ENCODE peak calls at places on chromosomes 3 and 15, in eight cellular contexts. I is lower lobe of right lung, P is brain microvascular endothelial cell, U is neural progenitor cell, J is A549, E is fibroblast of pulmonary artery, N is mammary epithelial cell, Q is DND-41. Z is an unnamed sample.

GRCh38 chr15:97960364-97961066 is at the start of gene ARRDC4:
- DNase-seq in I (peak; percentile 100), P (peak; percentile 100), U (peak; percentile 99), J (peak; percentile 99), E (peak; percentile 100), N (peak; percentile 100), Q (peak; percentile 99), Z (peak; percentile 98)

GRCh38 chr3:46049093-46049492 is 21.8 kb upstream of the XCR1 start:
- DNase-seq in I (no peak), P (no peak), U (no peak), J (no peak), E (no peak), N (no peak), Q (no peak), Z (no peak)

GRCh38 chr3:112084980-112085697 is 1.1 kb upstream of the C3orf52 start:
- DNase-seq in I (no peak), P (no peak), U (no peak), J (peak; percentile 55), E (no peak), N (peak; percentile 49), Q (no peak), Z (no peak)

GRCh38 chr3:11199902-11200678 is 45.8 kb downstream of the HRH1 start:
- DNase-seq in I (no peak), P (no peak), U (no peak), J (no peak), E (no peak), N (peak; percentile 55), Q (no peak), Z (no peak)

GRCh38 chr15:69996842-69997478 is 100.8 kb downstream of the TLE3 start:
- DNase-seq in I (no peak), P (no peak), U (no peak), J (no peak), E (no peak), N (no peak), Q (no peak), Z (no peak)

GRCh38 chr3:10702961-10703740 is 112.9 kb upstream of the SLC6A11 start:
- DNase-seq in I (no peak), P (no peak), U (peak; percentile 88), J (no peak), E (no peak), N (no peak), Q (peak; percentile 10), Z (peak; percentile 28)

GRCh38 chr3:116849261-116849688 is 139.7 kb downstream of the TUSC7 start:
- DNase-seq in I (no peak), P (no peak), U (no peak), J (no peak), E (no peak), N (no peak), Q (no peak), Z (no peak)

GRCh38 chr3:195447205-195447604 is 4.4 kb upstream of the ACAP2 start:
- DNase-seq in I (no peak), P (no peak), U (no peak), J (no peak), E (no peak), N (no peak), Q (no peak), Z (no peak)

DNA sequence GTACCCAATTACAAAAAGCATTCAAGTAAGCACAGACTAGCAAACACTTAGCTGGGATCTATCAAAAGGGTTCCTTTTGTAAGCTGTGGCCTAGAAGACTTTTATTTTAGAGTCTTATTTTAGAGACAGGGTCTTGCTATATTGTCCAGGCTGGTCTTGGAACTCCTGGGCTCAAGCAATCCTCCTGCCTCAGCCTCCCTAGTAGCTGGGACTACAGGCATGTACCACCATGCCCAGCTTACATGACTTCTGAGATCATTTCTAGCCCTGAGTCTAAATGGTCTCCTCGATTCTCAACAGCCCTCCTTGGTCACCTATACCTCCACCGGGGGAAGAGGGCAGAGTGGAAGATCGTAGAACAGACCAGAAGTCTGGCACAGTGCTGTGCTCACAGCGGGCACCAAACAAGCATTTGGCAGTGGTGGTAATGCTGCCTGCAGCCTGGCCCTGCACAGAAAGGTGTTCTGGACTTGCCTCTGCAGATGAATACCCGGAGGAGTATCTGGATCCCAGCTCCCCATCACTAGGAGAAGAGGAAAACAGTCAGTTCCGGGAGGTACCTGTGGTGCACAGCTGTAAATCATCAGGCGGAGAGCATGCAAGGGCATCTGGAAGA is 2.4 kb downstream of the FAM219B start:
- DNase-seq in I (no peak), P (no peak), U (no peak), J (no peak), E (no peak), N (no peak), Q (no peak), Z (no peak)
- H3K4me3 ChIP-seq in I (no peak overlapping the region), P (no peak overlapping the region), U (no peak overlapping the region), J (no peak overlapping the region), E (no peak overlapping the region), N (no peak overlapping the region), Q (no peak overlapping the region), Z (no peak overlapping the region)

GRCh38 chr3:16173696-16174355 is 654 bp upstream of the GALNT15 start:
- DNase-seq in I (no peak), P (no peak), U (no peak), J (no peak), E (no peak), N (no peak), Q (no peak), Z (no peak)
- H3K4me3 ChIP-seq in I (peak overlapping the region; percentile 42), P (no peak overlapping the region), U (no peak overlapping the region), J (no peak overlapping the region), E (no peak overlapping the region), N (no peak overlapping the region), Q (no peak overlapping the region), Z (no peak overlapping the region)

GRCh38 chr3:123696796-123697195 is 111.9 kb upstream of the HACD2 start:
- DNase-seq in I (no peak), P (no peak), U (no peak), J (no peak), E (no peak), N (no peak), Q (no peak), Z (no peak)

GRCh38 chr3:123693584-123693983 is 108.7 kb upstream of the HACD2 start:
- DNase-seq in I (no peak), P (no peak), U (no peak), J (no peak), E (no peak), N (no peak), Q (no peak), Z (no peak)

GRCh38 chr3:123695731-123696640 is 111.1 kb upstream of the HACD2 start:
- DNase-seq in I (no peak), P (no peak), U (no peak), J (no peak), E (no peak), N (no peak), Q (no peak), Z (no peak)

GRCh38 chr3:123694377-123695147 is 109.7 kb upstream of the HACD2 start:
- DNase-seq in I (no peak), P (no peak), U (no peak), J (no peak), E (no peak), N (no peak), Q (no peak), Z (no peak)

GRCh38 chr3:123695152-123695551 is 110.3 kb upstream of the HACD2 start:
- DNase-seq in I (no peak), P (no peak), U (no peak), J (no peak), E (no peak), N (no peak), Q (no peak), Z (no peak)
- H3K4me3 ChIP-seq in I (peak overlapping the region; percentile 8), P (no peak overlapping the region), U (no peak overlapping the region), J (no peak overlapping the region), E (no peak overlapping the region), N (no peak overlapping the region), Q (no peak overlapping the region), Z (no peak overlapping the region)

DNA sequence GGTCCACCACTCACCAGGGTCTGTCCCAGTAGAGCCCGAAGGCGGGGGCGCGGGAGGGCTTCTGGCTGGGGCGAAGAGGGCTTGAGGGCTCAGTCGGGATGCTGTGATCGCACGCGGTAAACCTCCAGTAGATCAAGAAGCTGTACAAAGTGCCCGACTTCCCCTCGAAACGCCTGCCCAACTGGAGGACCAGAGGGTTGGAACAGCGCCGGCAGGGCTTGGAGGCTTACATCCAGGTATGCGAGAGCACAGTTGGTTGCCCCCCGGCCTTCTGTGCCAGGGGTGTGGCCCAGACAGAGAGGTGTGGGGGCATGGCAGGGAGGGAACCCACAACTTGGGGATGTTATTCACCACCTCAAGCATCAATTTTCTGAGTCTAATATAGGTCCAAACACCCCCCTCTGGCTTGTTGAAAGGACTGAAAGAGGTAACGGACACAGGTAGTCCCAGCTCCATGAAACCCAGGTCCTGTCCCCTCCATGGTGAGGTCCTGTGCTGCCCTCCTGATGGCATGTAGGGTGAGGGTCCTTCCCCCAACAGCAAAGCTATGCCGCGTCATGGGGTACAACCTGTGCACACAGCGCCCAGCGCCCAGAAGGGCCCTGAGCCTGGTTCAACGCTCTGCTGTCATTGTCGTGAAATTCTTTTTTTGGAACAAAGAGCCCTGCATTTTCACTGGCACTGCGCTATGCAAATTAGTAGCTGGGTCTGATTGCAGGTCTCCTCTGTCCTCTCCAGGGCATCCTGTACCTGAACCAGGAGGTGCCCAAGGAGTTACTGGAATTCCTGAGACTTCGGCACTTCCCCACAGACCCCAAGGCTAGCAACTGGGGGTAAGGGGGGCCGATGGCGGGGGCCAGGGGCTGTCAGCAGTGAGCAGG is 1.2 kb downstream of the SNX22 start:
- DNase-seq in I (peak; percentile 55), P (no peak), U (no peak), J (no peak), E (no peak), N (no peak), Q (no peak), Z (no peak)
- H3K4me3 ChIP-seq in I (peak overlapping the region; percentile 63), P (peak overlapping the region; percentile 49), U (peak overlapping the region; percentile 58), J (peak overlapping the region; percentile 70), E (no peak overlapping the region), N (no peak overlapping the region), Q (no peak overlapping the region), Z (no peak overlapping the region)